ENCODE peak calls at places on chromosome 1, in five cellular contexts. One of them, this sample, is unnamed.

GRCh38 chr1:181632492-181632891 is 149.2 kb downstream of the CACNA1E start:
- DNase-seq in neural crest cell: no peak
- DNase-seq in germinal center: no peak
- DNase-seq in cardiac fibroblast: no peak
- DNase-seq in activated CD8-positive, alpha-beta memory T cell treated with anti-CD3 and anti-CD28 coated beads for 1 hour: no peak
- DNase-seq in this sample: no peak

GRCh38 chr1:42150626-42151025 is 2.6 kb upstream of the GUCA2B start:
- DNase-seq in activated CD8-positive, alpha-beta memory T cell treated with anti-CD3 and anti-CD28 coated beads for 1 hour: no peak
- DNase-seq in neural crest cell: no peak
- DNase-seq in germinal center: no peak
- DNase-seq in cardiac fibroblast: no peak
- DNase-seq in this sample: no peak

GRCh38 chr1:2277741-2278488 is 49.8 kb downstream of the SKI start:
- DNase-seq in neural crest cell: no peak
- DNase-seq in germinal center: no peak
- DNase-seq in cardiac fibroblast: no peak
- DNase-seq in activated CD8-positive, alpha-beta memory T cell treated with anti-CD3 and anti-CD28 coated beads for 1 hour: no peak
- DNase-seq in this sample: no peak

GRCh38 chr1:172997941-172998361 is 52.8 kb downstream of the TNFSF18 start:
- DNase-seq in cardiac fibroblast: peak; percentile 31
- DNase-seq in germinal center: no peak
- DNase-seq in neural crest cell: no peak
- DNase-seq in activated CD8-positive, alpha-beta memory T cell treated with anti-CD3 and anti-CD28 coated beads for 1 hour: no peak
- DNase-seq in this sample: no peak

GRCh38 chr1:244863491-244864252 is 671 bp downstream of the HNRNPU start:
- DNase-seq in cardiac fibroblast: no peak
- DNase-seq in activated CD8-positive, alpha-beta memory T cell treated with anti-CD3 and anti-CD28 coated beads for 1 hour: peak; percentile 8
- DNase-seq in neural crest cell: no peak
- DNase-seq in germinal center: no peak
- DNase-seq in this sample: no peak

GRCh38 chr1:56287736-56288135 is 291.6 kb downstream of the PLPP3 start:
- DNase-seq in cardiac fibroblast: no peak
- DNase-seq in germinal center: no peak
- DNase-seq in activated CD8-positive, alpha-beta memory T cell treated with anti-CD3 and anti-CD28 coated beads for 1 hour: no peak
- DNase-seq in neural crest cell: no peak
- DNase-seq in this sample: no peak

GRCh38 chr1:113416515-113416914 is 26.2 kb downstream of the MAGI3 start:
- DNase-seq in germinal center: no peak
- DNase-seq in neural crest cell: no peak
- DNase-seq in cardiac fibroblast: no peak
- DNase-seq in activated CD8-positive, alpha-beta memory T cell treated with anti-CD3 and anti-CD28 coated beads for 1 hour: no peak
- DNase-seq in this sample: no peak

GRCh38 chr1:233240367-233240766 is 55.2 kb downstream of the PCNX2 start:
- DNase-seq in activated CD8-positive, alpha-beta memory T cell treated with anti-CD3 and anti-CD28 coated beads for 1 hour: no peak
- DNase-seq in cardiac fibroblast: no peak
- DNase-seq in neural crest cell: no peak
- DNase-seq in germinal center: no peak
- DNase-seq in this sample: no peak

GRCh38 chr1:204294371-204294770 is 65.4 kb downstream of the PLEKHA6 start:
- DNase-seq in germinal center: no peak
- DNase-seq in cardiac fibroblast: peak; percentile 93
- DNase-seq in activated CD8-positive, alpha-beta memory T cell treated with anti-CD3 and anti-CD28 coated beads for 1 hour: no peak
- DNase-seq in neural crest cell: no peak
- DNase-seq in this sample: peak; percentile 87

GRCh38 chr1:208652300-208653160 is 408.3 kb upstream of the PLXNA2 start:
- DNase-seq in activated CD8-positive, alpha-beta memory T cell treated with anti-CD3 and anti-CD28 coated beads for 1 hour: no peak
- DNase-seq in cardiac fibroblast: peak; percentile 81
- DNase-seq in germinal center: peak; percentile 22
- DNase-seq in neural crest cell: peak; percentile 52
- DNase-seq in this sample: peak; percentile 77

GRCh38 chr1:230691615-230692014 is 22.3 kb downstream of the AGT start:
- DNase-seq in activated CD8-positive, alpha-beta memory T cell treated with anti-CD3 and anti-CD28 coated beads for 1 hour: no peak
- DNase-seq in cardiac fibroblast: no peak
- DNase-seq in germinal center: no peak
- DNase-seq in neural crest cell: no peak
- DNase-seq in this sample: no peak

GRCh38 chr1:154814106-154814505 is 56.0 kb downstream of the KCNN3 start:
- DNase-seq in neural crest cell: no peak
- DNase-seq in activated CD8-positive, alpha-beta memory T cell treated with anti-CD3 and anti-CD28 coated beads for 1 hour: no peak
- DNase-seq in cardiac fibroblast: no peak
- DNase-seq in germinal center: no peak
- DNase-seq in this sample: no peak

GRCh38 chr1:15940110-15941043 is 35.5 kb downstream of the ZBTB17 start:
- DNase-seq in cardiac fibroblast: no peak
- DNase-seq in activated CD8-positive, alpha-beta memory T cell treated with anti-CD3 and anti-CD28 coated beads for 1 hour: no peak
- DNase-seq in neural crest cell: no peak
- DNase-seq in germinal center: no peak
- DNase-seq in this sample: no peak

GRCh38 chr1:41365772-41366427 is 4.7 kb downstream of the FOXO6 start:
- DNase-seq in cardiac fibroblast: no peak
- DNase-seq in germinal center: no peak
- DNase-seq in neural crest cell: no peak
- DNase-seq in activated CD8-positive, alpha-beta memory T cell treated with anti-CD3 and anti-CD28 coated beads for 1 hour: no peak
- DNase-seq in this sample: peak; percentile 62

GRCh38 chr1:180636138-180636537 is 4.3 kb downstream of the XPR1 start:
- DNase-seq in cardiac fibroblast: peak; percentile 61
- DNase-seq in neural crest cell: no peak
- DNase-seq in activated CD8-positive, alpha-beta memory T cell treated with anti-CD3 and anti-CD28 coated beads for 1 hour: no peak
- DNase-seq in germinal center: no peak
- DNase-seq in this sample: peak; percentile 9

GRCh38 chr1:200238311-200238710 is 171.5 kb downstream of the ZNF281 start:
- DNase-seq in germinal center: no peak
- DNase-seq in neural crest cell: no peak
- DNase-seq in cardiac fibroblast: no peak
- DNase-seq in activated CD8-positive, alpha-beta memory T cell treated with anti-CD3 and anti-CD28 coated beads for 1 hour: no peak
- DNase-seq in this sample: no peak

GRCh38 chr1:209162651-209163050 is 420.9 kb upstream of the CAMK1G start:
- DNase-seq in activated CD8-positive, alpha-beta memory T cell treated with anti-CD3 and anti-CD28 coated beads for 1 hour: no peak
- DNase-seq in cardiac fibroblast: no peak
- DNase-seq in neural crest cell: no peak
- DNase-seq in germinal center: no peak
- DNase-seq in this sample: peak; percentile 80

GRCh38 chr1:53328009-53328489 is at the start of gene LRP8:
- DNase-seq in germinal center: peak; percentile 92
- DNase-seq in cardiac fibroblast: peak; percentile 71
- DNase-seq in neural crest cell: peak; percentile 72
- DNase-seq in activated CD8-positive, alpha-beta memory T cell treated with anti-CD3 and anti-CD28 coated beads for 1 hour: no peak
- DNase-seq in this sample: peak; percentile 70

GRCh38 chr1:64357376-64357775 is 112.6 kb upstream of the CACHD1 start:
- DNase-seq in germinal center: no peak
- DNase-seq in activated CD8-positive, alpha-beta memory T cell treated with anti-CD3 and anti-CD28 coated beads for 1 hour: no peak
- DNase-seq in cardiac fibroblast: no peak
- DNase-seq in neural crest cell: no peak
- DNase-seq in this sample: no peak